ENCODE peak calls at places on chromosomes 5 and 9, in five cellular contexts. C is naive thymus-derived CD4-positive, alpha-beta T cell; M is left ventricle myocardium inferior; N is heart left ventricle; Y is lower lobe of right lung. O is an unnamed sample. For H3K27me3, the result is how much of the 10 kb centered on the place peaks cover.

GRCh38 chr5:124411089-124411488 is 335.4 kb downstream of the ZNF608 start:
- DNase-seq in C (no peak), M (no peak), N (no peak), Y (no peak), O (no peak)

GRCh38 chr5:111697881-111698757 is 58.9 kb downstream of the NREP start:
- DNase-seq in C (no peak), M (no peak), N (no peak), Y (no peak), O (no peak)

GRCh38 chr9:98132158-98132557 is 13.1 kb upstream of the TRIM14 start:
- DNase-seq in C (no peak), M (no peak), N (no peak), Y (no peak), O (no peak)

GRCh38 chr5:35963381-35963843 is 25.0 kb upstream of the CAPSL start:
- DNase-seq in C (no peak), M (no peak), N (no peak), Y (no peak), O (no peak)

GRCh38 chr9:6959275-6960000 is 201.7 kb downstream of the KDM4C start:
- DNase-seq in C (no peak), M (no peak), N (no peak), Y (no peak), O (no peak)

GRCh38 chr5:169300468-169301385 is at the start of gene SLIT3:
- DNase-seq in C (no peak), M (peak), N (peak), Y (no peak), O (no peak)

GRCh38 chr9:76863832-76864231 is 42.1 kb downstream of the PRUNE2 start:
- DNase-seq in C (no peak), M (no peak), N (no peak), Y (no peak), O (no peak)

GRCh38 chr5:180516440-180516839 is 22.3 kb downstream of the CNOT6 start:
- DNase-seq in C (no peak), M (no peak), N (no peak), Y (no peak), O (no peak)

GRCh38 chr5:164065266-164065665 is 559.8 kb downstream of the MAT2B start:
- DNase-seq in C (no peak), M (no peak), N (no peak), Y (no peak), O (no peak)

GRCh38 chr5:79759436-79759835 is 69.8 kb downstream of the CMYA5 start:
- DNase-seq in C (no peak), M (no peak), N (no peak), Y (no peak), O (no peak)

GRCh38 chr5:158431369-158432029 is 572.6 kb upstream of the CLINT1 start:
- DNase-seq in C (no peak), M (no peak), N (no peak), Y (no peak), O (no peak)

GRCh38 chr5:6734243-6734695 is 21.0 kb downstream of the TENT4A start:
- DNase-seq in C (no peak), M (peak), N (peak), Y (no peak), O (no peak)

GRCh38 chr9:93955356-93956182 is 414 bp upstream of the BARX1 start:
- DNase-seq in C (no peak), M (no peak), N (peak), Y (no peak), O (no peak)

GRCh38 chr5:5141625-5142527 is 1.7 kb downstream of the ADAMTS16 start:
- DNase-seq in C (peak), M (no peak), N (no peak), Y (no peak), O (peak)

GRCh38 chr9:115254217-115254616 is 136.3 kb upstream of the TNC start:
- DNase-seq in C (no peak), M (no peak), N (no peak), Y (no peak), O (no peak)

GRCh38 chr5:119031047-119031886 is 39.6 kb upstream of the DMXL1 start:
- DNase-seq in C (peak), M (no peak), N (no peak), Y (no peak), O (no peak)

GRCh38 chr5:122694884-122695283 is 80.0 kb upstream of the SNX2 start:
- DNase-seq in C (no peak), M (no peak), N (no peak), Y (no peak), O (no peak)

GRCh38 chr5:149320791-149321330 is 24.4 kb upstream of the GRPEL2 start:
- DNase-seq in C (no peak), M (peak), N (peak), Y (peak), O (no peak)

GRCh38 chr5:128905225-128906110 is 59.8 kb upstream of the SLC27A6 start:
- DNase-seq in C (peak), M (no peak), N (no peak), Y (no peak), O (peak)

GRCh38 chr9:8800196-8800595 is 1000.6 kb upstream of the DMAC1 start:
- DNase-seq in C (no peak), M (no peak), N (no peak), Y (no peak), O (no peak)

GRCh38 chr5:102799017-102799416 is 43.9 kb downstream of the PAM start:
- DNase-seq in C (no peak), M (no peak), N (no peak), Y (no peak), O (no peak)

GRCh38 chr5:76696254-76696653 is 19.7 kb upstream of the F2R start:
- DNase-seq in C (no peak), M (no peak), N (no peak), Y (no peak), O (no peak)

GRCh38 chr5:53996008-53996407 is 314.4 kb downstream of the ARL15 start:
- DNase-seq in C (no peak), M (no peak), N (no peak), Y (no peak), O (no peak)

GRCh38 chr9:136016882-136017812 is 56.0 kb upstream of the UBAC1 start:
- DNase-seq in C (no peak), M (peak), N (no peak), Y (peak), O (no peak)

GRCh38 chr5:78547731-78548189 is 100.8 kb downstream of the LHFPL2 start:
- DNase-seq in C (no peak), M (peak), N (peak), Y (peak), O (no peak)

GRCh38 chr9:121620777-121621437 is 30.5 kb upstream of the DAB2IP start:
- DNase-seq in C (no peak), M (no peak), N (no peak), Y (no peak), O (no peak)

GRCh38 chr9:114782586-114782985 is 23.3 kb downstream of the TNFSF15 start:
- DNase-seq in C (no peak), M (no peak), N (no peak), Y (no peak), O (no peak)

GRCh38 chr9:21919377-21920362 is 74.5 kb downstream of the CDKN2A start:
- DNase-seq in C (peak), M (no peak), N (no peak), Y (no peak), O (no peak)

GRCh38 chr9:20701058-20701457 is 17.0 kb downstream of the FOCAD start:
- DNase-seq in C (no peak), M (no peak), N (no peak), Y (no peak), O (no peak)

GRCh38 chr9:15155826-15156225 is 151.2 kb downstream of the TTC39B start:
- DNase-seq in C (no peak), M (no peak), N (no peak), Y (no peak), O (no peak)

GRCh38 chr5:104754311-104754995 is 1191.9 kb upstream of the NUDT12 start:
- DNase-seq in C (no peak), M (no peak), N (no peak), Y (no peak), O (no peak)
- H3K27ac ChIP-seq in C (no peak), M (no peak), N (no peak), Y (no peak), O (no peak)

DNA sequence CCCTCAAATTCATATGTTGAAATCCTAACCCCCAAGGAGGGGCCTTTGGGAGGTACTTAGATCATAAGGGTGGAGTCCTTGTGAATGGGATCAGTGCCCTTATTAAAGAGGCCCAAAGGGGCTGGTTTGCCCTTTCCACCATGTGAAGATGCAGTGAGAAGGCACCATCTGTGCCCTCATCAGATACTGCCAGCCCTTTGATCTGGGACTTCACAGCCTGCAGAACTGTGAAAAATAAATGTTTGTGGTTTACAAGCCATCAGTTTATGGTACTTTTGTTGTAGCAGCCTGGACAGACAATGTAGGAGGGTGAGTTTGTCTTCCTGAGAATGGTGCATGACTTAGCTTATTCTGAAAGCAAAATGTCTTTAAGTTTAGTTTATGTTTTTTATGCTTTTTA is 145.9 kb downstream of the EGFLAM start:
- DNase-seq in C (no peak), M (no peak), N (no peak), Y (no peak), O (no peak)
- H3K27me3 ChIP-seq in C (under half), M (half or more), N (under half), Y (under half), O (under half)

GRCh38 chr5:34762321-34762871 is 76.6 kb upstream of the TTC23L start:
- DNase-seq in C (no peak), M (peak), N (no peak), Y (no peak), O (no peak)

GRCh38 chr5:34758514-34758913 is 80.5 kb upstream of the TTC23L start:
- DNase-seq in C (no peak), M (no peak), N (no peak), Y (no peak), O (no peak)

GRCh38 chr5:34751807-34752736 is 86.9 kb upstream of the TTC23L start:
- DNase-seq in C (no peak), M (peak), N (no peak), Y (no peak), O (no peak)

GRCh38 chr5:34756781-34757624 is 82.0 kb upstream of the TTC23L start:
- DNase-seq in C (no peak), M (no peak), N (no peak), Y (no peak), O (no peak)
- H3K27ac ChIP-seq in C (no peak), M (no peak), N (no peak), Y (no peak), O (no peak)

GRCh38 chr9:124503713-124504529 is 3.3 kb downstream of the NR5A1 start:
- DNase-seq in C (no peak), M (no peak), N (no peak), Y (peak), O (no peak)

GRCh38 chr9:124501771-124502320 is 5.4 kb downstream of the NR5A1 start:
- DNase-seq in C (no peak), M (peak), N (no peak), Y (no peak), O (no peak)

GRCh38 chr9:124504530-124505005 is 2.6 kb downstream of the NR5A1 start:
- DNase-seq in C (no peak), M (no peak), N (no peak), Y (peak), O (no peak)

GRCh38 chr9:124500796-124501611 is 6.2 kb downstream of the NR5A1 start:
- DNase-seq in C (no peak), M (peak), N (no peak), Y (peak), O (no peak)

GRCh38 chr9:124502711-124503702 is 4.2 kb downstream of the NR5A1 start:
- DNase-seq in C (no peak), M (peak), N (no peak), Y (peak), O (no peak)
- H3K27me3 ChIP-seq in C (under half), M (half or more), N (half or more), Y (half or more), O (under half)

DNA sequence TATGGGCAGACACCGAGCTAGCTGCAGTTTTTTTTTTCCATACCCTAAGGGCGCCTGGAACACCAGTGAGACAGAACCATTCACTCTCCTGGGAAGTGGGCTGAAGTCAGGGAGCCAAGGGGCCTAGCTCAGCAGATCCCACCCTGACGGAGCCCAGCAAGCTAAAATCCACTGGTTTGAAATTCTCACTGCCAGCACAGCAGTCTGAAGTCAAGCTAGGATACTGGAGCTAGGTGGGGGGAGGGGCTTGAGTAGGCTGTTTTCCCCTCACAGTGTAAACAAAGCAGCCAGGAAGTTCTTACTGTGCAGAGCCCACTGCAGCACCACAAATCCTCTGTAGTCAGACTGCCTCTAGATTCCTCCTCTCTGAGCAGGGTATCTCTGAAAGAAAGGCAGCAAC is 151.7 kb upstream of the HCN1 start:
- DNase-seq in C (no peak), M (no peak), N (peak), Y (no peak), O (no peak)
- H3K27ac ChIP-seq in C (no peak), M (no peak), N (no peak), Y (no peak), O (no peak)

GRCh38 chr5:68419637-68420452 is 204.3 kb downstream of the PIK3R1 start:
- DNase-seq in C (no peak), M (no peak), N (no peak), Y (no peak), O (no peak)
- H3K27me3 ChIP-seq in C (under half), M (under half), N (under half), Y (under half), O (under half)

GRCh38 chr5:107367919-107368318 is 302.8 kb downstream of the EFNA5 start:
- DNase-seq in C (no peak), M (no peak), N (no peak), Y (no peak), O (no peak)

GRCh38 chr5:107367480-107367879 is 303.3 kb downstream of the EFNA5 start:
- DNase-seq in C (no peak), M (no peak), N (no peak), Y (no peak), O (no peak)

GRCh38 chr5:107368593-107368992 is 302.1 kb downstream of the EFNA5 start:
- DNase-seq in C (no peak), M (no peak), N (no peak), Y (no peak), O (no peak)

GRCh38 chr5:107370569-107370968 is 300.2 kb downstream of the EFNA5 start:
- DNase-seq in C (no peak), M (no peak), N (peak), Y (no peak), O (no peak)

GRCh38 chr5:107369622-107370021 is 301.1 kb downstream of the EFNA5 start:
- DNase-seq in C (no peak), M (no peak), N (no peak), Y (no peak), O (no peak)
- H3K27ac ChIP-seq in C (no peak), M (no peak), N (no peak), Y (no peak), O (no peak)

DNA sequence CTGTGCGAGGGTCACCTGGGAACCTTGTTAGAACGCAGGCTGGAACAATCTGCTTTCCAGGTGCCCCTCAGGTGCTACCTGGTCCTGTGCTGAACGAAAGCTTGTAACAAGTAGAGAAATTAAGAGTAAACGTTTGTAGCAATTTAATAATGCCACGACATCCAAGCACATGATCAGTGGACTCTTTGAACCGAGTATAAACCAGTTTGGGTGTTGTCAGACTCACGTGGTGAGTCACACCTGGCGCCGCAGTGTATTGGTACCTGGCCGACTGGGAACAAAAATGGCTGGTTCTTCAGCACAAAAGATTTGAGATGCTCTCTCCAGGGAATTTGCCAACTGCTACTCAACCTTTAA is 913 bp upstream of the MYO10 start:
- DNase-seq in C (no peak), M (no peak), N (no peak), Y (peak), O (no peak)
- H3K27me3 ChIP-seq in C (under half), M (half or more), N (under half), Y (under half), O (under half)

O was measured in CD8-positive, alpha-beta memory T cell.